ENCODE peak calls at places on chromosomes 13 and 19, in nine cellular contexts. P, N, H, A, F, S, O, G and V are unnamed samples.

GRCh38 chr13:31209172-31209818 is 9.5 kb downstream of the B3GLCT start:
- DNase-seq in F (no peak), N (peak), G (peak), A (peak), H (no peak), S (peak), P (no peak), O (no peak), V (no peak)

GRCh38 chr13:27918041-27918917 is 1.5 kb upstream of the PDX1 start:
- DNase-seq in N (no peak), G (no peak), P (no peak), O (no peak), H (no peak), S (no peak), F (no peak), A (no peak), V (no peak)

GRCh38 chr13:63691474-63691873 is 2275.8 kb upstream of the PCDH20 start:
- DNase-seq in A (no peak), N (no peak), G (no peak), F (no peak), H (no peak), P (no peak), S (no peak), O (no peak), V (no peak)

GRCh38 chr13:97344250-97345175 is 89.5 kb upstream of the RAP2A start:
- DNase-seq in G (peak), P (no peak), N (no peak), A (peak), S (peak), H (peak), O (peak), F (peak), V (no peak)

GRCh38 chr13:78241278-78241919 is 322.8 kb upstream of the EDNRB start:
- DNase-seq in G (no peak), S (no peak), F (peak), P (no peak), H (peak), O (peak), N (peak), A (peak), V (no peak)

GRCh38 chr19:1210227-1210538 is 4.6 kb downstream of the STK11 start:
- DNase-seq in A (no peak), G (no peak), S (no peak), H (no peak), F (no peak), P (no peak), N (no peak), O (no peak), V (no peak)

GRCh38 chr13:99565478-99566124 is 64.3 kb downstream of the TM9SF2 start:
- DNase-seq in O (no peak), F (no peak), S (no peak), A (no peak), G (no peak), N (no peak), P (no peak), H (no peak), V (no peak)

GRCh38 chr13:51838235-51838846 is 6.6 kb downstream of the TMEM272 start:
- DNase-seq in P (no peak), A (peak), F (no peak), G (no peak), O (no peak), N (peak), S (no peak), H (no peak), V (no peak)

GRCh38 chr19:38039966-38040365 is 133.0 kb downstream of the SIPA1L3 start:
- DNase-seq in O (peak), P (no peak), F (no peak), S (no peak), N (peak), H (no peak), G (no peak), A (peak), V (no peak)

GRCh38 chr19:47469419-47469700 is 2.3 kb downstream of the SLC8A2 start:
- DNase-seq in H (no peak), N (no peak), O (no peak), P (no peak), S (no peak), G (no peak), F (no peak), A (no peak), V (no peak)

GRCh38 chr19:5341448-5341820 is 822 bp upstream of the PTPRS start:
- DNase-seq in P (no peak), F (no peak), O (no peak), H (peak), S (no peak), A (no peak), N (no peak), G (no peak), V (no peak)

GRCh38 chr19:45815501-45816216 is 551 bp upstream of the RSPH6A start:
- DNase-seq in A (no peak), G (no peak), S (peak), P (no peak), H (no peak), O (no peak), N (no peak), F (no peak), V (no peak)

GRCh38 chr13:92103673-92104296 is 705.4 kb downstream of the GPC5 start:
- DNase-seq in A (peak), O (no peak), G (no peak), F (no peak), S (no peak), H (no peak), P (no peak), N (no peak), V (no peak)

GRCh38 chr13:51315658-51316057 is 23.8 kb upstream of the SERPINE3 start:
- DNase-seq in O (no peak), H (no peak), N (no peak), A (peak), S (no peak), P (no peak), F (no peak), G (no peak), V (no peak)

GRCh38 chr19:1807695-1808394 is 4.2 kb downstream of the ATP8B3 start:
- DNase-seq in F (no peak), H (no peak), O (no peak), S (no peak), A (no peak), G (no peak), N (no peak), P (no peak), V (no peak)

GRCh38 chr13:51518847-51519246 is 65.4 kb upstream of the WDFY2 start:
- DNase-seq in H (peak), O (no peak), S (no peak), F (peak), G (no peak), P (no peak), N (no peak), A (no peak), V (no peak)

GRCh38 chr19:12757544-12758274 is 6.1 kb downstream of the BEST2 start:
- DNase-seq in N (no peak), G (peak), H (peak), O (no peak), P (peak), F (peak), A (peak), S (peak), V (peak)

GRCh38 chr13:53953205-53953604 is 924.6 kb downstream of the OLFM4 start:
- DNase-seq in N (no peak), S (peak), P (no peak), H (no peak), A (no peak), O (no peak), F (no peak), G (no peak), V (no peak)

GRCh38 chr19:38971672-38972071 is 3.9 kb downstream of the FBXO17 start:
- DNase-seq in P (no peak), F (no peak), A (no peak), N (no peak), G (no peak), S (no peak), O (no peak), H (no peak), V (no peak)